ENCODE peak calls at places on chromosomes 16 and 17, in five cellular contexts. C, V, S, H and G are unnamed samples.

GRCh38 chr17:44193326-44194084 is 6.2 kb downstream of the ATXN7L3 start:
- DNase-seq in H (no peak), C (no peak), S (no peak), V (no peak), G (no peak)

GRCh38 chr17:44362964-44363612 is 565 bp downstream of the FAM171A2 start:
- DNase-seq in S (no peak), C (no peak), H (peak; percentile 44), V (peak; percentile 89), G (no peak)

GRCh38 chr16:88817785-88818609 is 6.3 kb upstream of the APRT start:
- DNase-seq in H (no peak), C (no peak), V (no peak), S (no peak), G (no peak)

GRCh38 chr16:67719778-67720144 is 645 bp upstream of the GFOD2 start:
- DNase-seq in H (peak; percentile 72), S (no peak), V (peak; percentile 52), C (peak; percentile 48), G (no peak)

GRCh38 chr17:16491131-16491702 is 776 bp downstream of the LRRC75A start:
- DNase-seq in V (peak; percentile 54), H (no peak), C (no peak), S (no peak), G (no peak)

GRCh38 chr17:32342603-32343325 is 791 bp upstream of the C17orf75 start:
- DNase-seq in H (peak; percentile 58), C (no peak), V (no peak), S (no peak), G (no peak)

GRCh38 chr17:78141437-78142112 is 4.6 kb upstream of the C17orf99 start:
- DNase-seq in H (no peak), S (no peak), C (no peak), V (no peak), G (no peak)

GRCh38 chr17:77846531-77847085 is 111.9 kb upstream of the TNRC6C start:
- DNase-seq in S (no peak), C (no peak), V (no peak), H (no peak), G (no peak)

GRCh38 chr17:61157246-61157887 is 242.3 kb upstream of the TBX2 start:
- DNase-seq in V (peak; percentile 54), H (peak; percentile 27), S (no peak), C (no peak), G (no peak)

GRCh38 chr17:35578195-35578928 is at the start of gene PEX12:
- DNase-seq in H (peak; percentile 97), S (peak; percentile 81), C (peak; percentile 92), V (peak; percentile 87), G (peak; percentile 70)
- TF ChIP-seq CTCF in H (peak; percentile 8), S (no peak), C (peak; percentile 50), V (peak; percentile 12), G (no peak)

GRCh38 chr16:48212033-48212432 is 32.1 kb upstream of the LONP2 start:
- DNase-seq in S (no peak), V (no peak), C (no peak), H (no peak), G (no peak)
- TF ChIP-seq REST in S (no peak), V (no peak), C (no peak), H (no peak), G (no peak)

DNA sequence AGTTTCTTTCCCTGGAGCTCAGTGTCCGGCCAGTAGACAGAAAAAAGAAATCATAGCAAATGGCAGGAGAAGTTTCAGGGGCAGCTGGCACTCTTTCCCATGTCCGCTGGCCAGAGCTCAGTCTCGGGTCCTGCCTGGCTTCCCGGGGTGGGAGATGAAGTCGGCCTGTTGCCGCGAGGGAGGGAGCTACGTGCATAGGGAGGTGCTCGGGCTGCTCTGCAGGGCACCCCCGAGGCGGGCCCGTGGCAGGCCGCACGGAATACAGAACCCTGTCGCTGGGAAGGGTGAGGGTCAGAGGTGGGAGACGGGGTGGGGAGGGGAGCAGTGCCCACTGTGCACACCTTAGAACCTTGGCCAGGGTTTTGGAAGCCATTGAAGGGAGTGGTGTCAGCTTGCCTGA is 78.3 kb upstream of the FOXF1 start:
- DNase-seq in H (no peak), V (no peak), C (no peak), S (no peak), G (no peak)
- TF ChIP-seq SIN3A in H (no peak), V (no peak), C (no peak), S (no peak), G (no peak)

DNA sequence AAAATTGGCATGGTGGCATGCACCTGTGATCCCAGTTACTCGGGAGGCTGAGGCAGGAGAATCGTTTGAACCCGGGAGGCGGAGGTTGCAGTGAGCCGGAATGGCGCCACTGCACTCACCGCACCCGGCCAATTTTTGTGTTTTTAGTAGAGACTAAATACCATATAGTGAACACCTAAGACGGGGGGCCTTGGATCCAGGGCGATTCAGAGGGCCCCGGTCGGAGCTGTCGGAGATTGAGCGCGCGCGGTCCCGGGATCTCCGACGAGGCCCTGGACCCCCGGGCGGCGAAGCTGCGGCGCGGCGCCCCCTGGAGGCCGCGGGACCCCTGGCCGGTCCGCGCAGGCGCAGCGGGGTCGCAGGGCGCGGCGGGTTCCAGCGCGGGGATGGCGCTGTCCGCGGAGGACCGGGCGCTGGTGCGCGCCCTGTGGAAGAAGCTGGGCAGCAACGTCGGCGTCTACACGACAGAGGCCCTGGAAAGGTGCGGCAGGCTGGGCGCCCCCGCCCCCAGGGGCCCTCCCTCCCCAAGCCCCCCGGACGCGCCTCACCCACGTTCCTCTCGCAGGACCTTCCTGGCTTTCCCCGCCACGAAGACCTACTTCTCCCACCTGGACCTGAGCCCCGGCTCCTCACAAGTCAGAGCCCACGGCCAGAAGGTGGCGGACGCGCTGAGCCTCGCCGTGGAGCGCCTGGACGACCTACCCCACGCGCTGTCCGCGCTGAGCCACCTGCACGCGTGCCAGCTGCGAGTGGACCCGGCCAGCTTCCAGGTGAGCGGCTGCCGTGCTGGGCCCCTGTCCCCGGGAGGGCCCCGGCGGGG is at the start of gene HBQ1:
- DNase-seq in V (peak; percentile 97), S (no peak), C (peak; percentile 21), H (peak; percentile 85), G (no peak)
- TF ChIP-seq CTCF in V (peak; percentile 62), S (no peak), C (peak; percentile 67), H (peak; percentile 86), G (peak; percentile 95)